ENCODE peak calls at places on chromosomes 7 and 10, in six cellular contexts. A is pancreas; B is cardiac fibroblast; T is lung; Z is CD4-positive, alpha-beta T cell; N is choroid plexus epithelial cell. U is an unnamed sample.

GRCh38 chr7:140196361-140197217 is 19.8 kb upstream of the KDM7A start:
- DNase-seq in N (peak; percentile 83), T (no peak), B (peak; percentile 35), A (no peak), Z (no peak), U (no peak)

GRCh38 chr7:43303740-43304241 is 191.3 kb downstream of the HECW1 start:
- DNase-seq in N (peak; percentile 11), T (no peak), Z (no peak), B (no peak), A (no peak), U (peak; percentile 89)

GRCh38 chr7:157219154-157219553 is 80.4 kb downstream of the UBE3C start:
- DNase-seq in N (no peak), Z (no peak), B (no peak), A (peak; percentile 16), T (no peak), U (no peak)

GRCh38 chr10:4457597-4457996 is 368.4 kb upstream of the AKR1E2 start:
- DNase-seq in A (no peak), Z (no peak), T (no peak), B (no peak), N (no peak), U (no peak)

GRCh38 chr7:63096141-63096540 is 902.5 kb upstream of the ZNF722 start:
- DNase-seq in Z (no peak), A (no peak), B (no peak), N (no peak), T (no peak), U (no peak)

GRCh38 chr10:52050429-52051047 is 263.5 kb upstream of the DKK1 start:
- DNase-seq in T (no peak), B (no peak), Z (no peak), A (no peak), N (no peak), U (no peak)

GRCh38 chr7:132641238-132641637 is 65.0 kb upstream of the PLXNA4 start:
- DNase-seq in Z (no peak), T (no peak), B (no peak), N (no peak), A (no peak), U (no peak)

GRCh38 chr10:124875596-124875995 is 66.3 kb upstream of the ZRANB1 start:
- DNase-seq in Z (no peak), A (no peak), B (peak; percentile 57), T (no peak), N (peak; percentile 74), U (no peak)

GRCh38 chr7:510782-511281 is 8.8 kb downstream of the PDGFA start:
- DNase-seq in B (no peak), Z (no peak), N (no peak), T (no peak), A (no peak), U (no peak)

GRCh38 chr7:131197920-131198610 is 129.6 kb upstream of the MKLN1 start:
- DNase-seq in Z (no peak), B (peak; percentile 61), T (no peak), N (peak; percentile 40), A (no peak), U (peak; percentile 14)

GRCh38 chr7:83677180-83677866 is 28.4 kb upstream of the SEMA3E start:
- DNase-seq in A (no peak), T (no peak), B (peak; percentile 93), N (peak; percentile 95), Z (no peak), U (no peak)

GRCh38 chr10:21519981-21520436 is 5.5 kb downstream of the SKIDA1 start:
- DNase-seq in T (no peak), N (peak; percentile 85), B (peak; percentile 74), Z (no peak), A (no peak), U (peak; percentile 29)

GRCh38 chr10:58064714-58065528 is 202.8 kb downstream of the IPMK start:
- DNase-seq in N (peak; percentile 82), A (peak; percentile 47), T (no peak), B (peak; percentile 81), Z (no peak), U (peak; percentile 16)

GRCh38 chr7:30903146-30903545 is 8.5 kb upstream of the AQP1 start:
- DNase-seq in T (no peak), A (no peak), B (no peak), N (no peak), Z (no peak), U (no peak)

GRCh38 chr7:121521681-121522405 is 125.7 kb upstream of the FAM3C start:
- DNase-seq in N (peak; percentile 46), Z (no peak), A (no peak), B (no peak), T (no peak), U (no peak)

GRCh38 chr7:23462846-23463245 is 7.4 kb downstream of the IGF2BP3 start:
- DNase-seq in N (peak; percentile 82), B (peak; percentile 72), A (no peak), T (no peak), Z (no peak), U (peak; percentile 31)

GRCh38 chr10:75685187-75685586 is 253.8 kb downstream of the LRMDA start:
- DNase-seq in T (no peak), Z (no peak), A (no peak), B (no peak), N (no peak), U (no peak)

GRCh38 chr7:149048805-149049204 is 20.5 kb upstream of the PDIA4 start:
- DNase-seq in Z (no peak), N (no peak), B (no peak), T (no peak), A (no peak), U (no peak)

GRCh38 chr10:107686095-107686494 is 521.6 kb upstream of the SORCS1 start:
- DNase-seq in T (no peak), B (no peak), A (no peak), Z (no peak), N (no peak), U (no peak)

GRCh38 chr10:63670291-63670898 is 149.2 kb downstream of the REEP3 start:
- DNase-seq in T (no peak), Z (no peak), A (no peak), N (no peak), B (peak; percentile 35), U (no peak)

GRCh38 chr10:44370731-44371248 is 14.1 kb downstream of the CXCL12 start:
- DNase-seq in N (no peak), Z (no peak), T (no peak), B (no peak), A (no peak), U (no peak)
- TF ChIP-seq CTCF in N (no peak), Z (no peak), T (no peak), B (no peak), A (no peak), U (no peak)

GRCh38 chr10:37495415-37495814 is 362.0 kb downstream of the ZNF248 start:
- DNase-seq in A (no peak), Z (no peak), T (no peak), N (no peak), B (peak; percentile 18), U (no peak)
- TF ChIP-seq CTCF in A (no peak), Z (no peak), T (no peak), N (no peak), B (peak; percentile 6), U (no peak)

DNA sequence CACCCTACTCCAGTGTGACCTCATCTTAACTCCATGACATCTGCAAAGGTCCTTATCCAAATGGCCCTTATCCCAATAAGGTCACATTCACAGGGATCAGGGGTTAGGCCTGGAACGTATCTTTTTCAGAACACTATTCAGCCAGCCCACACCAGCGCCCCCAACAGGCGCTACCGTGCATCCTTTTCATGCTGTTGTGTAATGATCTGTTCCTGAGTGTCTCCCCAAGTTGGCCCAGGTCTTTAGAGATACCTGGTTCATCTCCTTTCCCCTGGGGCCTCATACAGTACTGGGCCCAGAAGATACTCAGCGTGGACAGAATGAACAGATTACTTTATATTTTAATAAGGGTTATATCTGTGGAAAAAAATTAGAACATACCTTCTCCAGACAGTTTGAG is 132.6 kb upstream of the ADAM12 start:
- DNase-seq in B (no peak), A (no peak), Z (no peak), N (no peak), T (no peak), U (no peak)
- TF ChIP-seq CTCF in B (no peak), A (no peak), Z (no peak), N (peak; percentile 17), T (no peak), U (no peak)

DNA sequence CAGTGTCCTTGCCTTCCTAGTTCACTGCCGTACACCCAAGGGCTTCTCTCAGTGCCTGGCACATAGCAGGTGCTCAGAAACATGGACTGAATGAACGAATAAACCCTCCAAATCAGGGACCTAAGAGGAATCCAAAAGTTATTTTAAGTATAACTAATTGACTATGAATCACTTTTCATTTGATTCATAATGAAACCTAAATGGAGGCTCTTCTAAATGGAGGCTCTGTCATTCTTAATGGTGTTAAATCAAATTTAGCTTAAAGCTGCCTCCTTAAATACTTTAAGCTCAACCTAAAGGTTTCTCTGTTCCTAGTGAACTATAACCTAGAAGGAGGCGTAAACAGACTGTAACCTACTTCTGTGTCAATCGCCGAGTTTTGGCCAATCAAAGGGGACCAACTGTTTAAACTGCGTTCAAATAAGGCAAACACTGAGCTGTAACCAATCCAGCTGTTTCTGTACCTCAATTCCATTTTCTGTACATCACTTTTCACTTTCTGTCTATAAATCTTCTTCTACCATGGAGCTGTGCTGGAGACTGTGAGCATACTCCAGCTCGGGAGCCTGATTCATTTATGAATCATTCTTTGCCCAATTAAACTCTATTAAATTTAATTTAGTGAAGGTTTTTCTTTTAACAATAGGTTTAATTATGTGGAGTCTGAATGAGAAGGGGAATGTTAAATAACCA is 11.0 kb downstream of the PYROXD2 start:
- DNase-seq in T (no peak), A (no peak), N (no peak), Z (no peak), B (peak; percentile 60), U (no peak)
- TF ChIP-seq CTCF in T (no peak), A (no peak), N (no peak), Z (no peak), B (no peak), U (no peak)

GRCh38 chr10:78859266-78859665 is 209.5 kb upstream of the ZMIZ1 start:
- DNase-seq in A (no peak), N (no peak), Z (no peak), T (peak; percentile 24), B (no peak), U (no peak)
- TF ChIP-seq CTCF in A (no peak), N (no peak), Z (no peak), T (no peak), B (no peak), U (no peak)

DNA sequence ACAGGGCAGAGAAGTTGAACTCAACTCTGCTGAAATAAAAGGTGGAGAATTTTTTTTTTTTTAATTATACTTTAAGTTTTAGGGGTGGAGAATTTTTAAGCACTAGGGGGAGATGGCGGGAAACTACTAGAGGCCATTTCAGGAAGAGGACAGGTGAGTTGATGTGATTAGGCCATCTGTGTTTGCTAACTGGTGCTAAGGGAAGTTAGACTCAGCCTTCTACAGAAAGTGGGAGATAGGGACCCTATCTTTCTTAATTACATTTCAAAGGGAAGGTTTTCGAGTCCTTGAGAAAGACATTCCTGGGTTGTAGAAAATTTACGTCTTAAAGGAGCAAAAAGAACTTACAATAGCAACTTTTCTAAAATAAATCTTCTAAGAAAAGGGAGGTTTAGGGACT is 124.8 kb downstream of the LHFPL3 start:
- DNase-seq in A (no peak), T (no peak), B (no peak), N (no peak), Z (no peak), U (no peak)
- TF ChIP-seq CTCF in A (no peak), T (no peak), B (no peak), N (no peak), Z (no peak), U (no peak)

U was measured in activated CD8-positive, alpha-beta T cell treated with anti-CD3 and anti-CD28 coated beads for 36 hours.